ENCODE peak calls at places on chromosomes 1 and 21, in nine cellular contexts. A is WERI-Rb-1; S is NCI-H226; G is activated CD8-positive, alpha-beta T cell treated with anti-CD3 and anti-CD28 coated beads for 36 hours; M is NCI-H345; E is hippocampal formation; V is stimulated activated CD4-positive, alpha-beta T cell treated with anti-CD3 and anti-CD28 coated beads, Interleukin-2, amount 100 ng/mL, for 48 hours; U is caudate nucleus; L is glomerular endothelial cell. Y is an unnamed sample.

GRCh38 chr1:204151562-204152309 is at the start of gene ETNK2:
- DNase-seq in M (peak), V (peak), E (no peak), A (peak), S (no peak), L (no peak), U (no peak), G (peak), Y (no peak)

GRCh38 chr1:43885311-43885801 is 48.2 kb upstream of the ARTN start:
- DNase-seq in G (no peak), L (no peak), S (no peak), U (no peak), E (no peak), V (no peak), M (no peak), A (no peak), Y (no peak)

GRCh38 chr1:198132060-198132781 is 24.6 kb upstream of the NEK7 start:
- DNase-seq in M (no peak), G (no peak), S (no peak), V (no peak), U (no peak), L (no peak), E (no peak), A (no peak), Y (no peak)

GRCh38 chr1:67570473-67571143 is 114.4 kb upstream of the GADD45A start:
- DNase-seq in G (no peak), V (no peak), S (peak), E (no peak), M (no peak), L (no peak), A (no peak), U (no peak), Y (peak)

GRCh38 chr1:56803561-56804156 is 15.5 kb downstream of the FYB2 start:
- DNase-seq in A (peak), G (peak), E (no peak), U (no peak), S (no peak), L (no peak), V (no peak), M (peak), Y (no peak)

GRCh38 chr21:31654340-31654739 is 5.2 kb upstream of the SOD1 start:
- DNase-seq in V (no peak), U (no peak), M (no peak), G (no peak), S (no peak), A (no peak), E (no peak), L (no peak), Y (no peak)

GRCh38 chr1:107535091-107535490 is 394.3 kb downstream of the NTNG1 start:
- DNase-seq in E (no peak), A (no peak), G (no peak), M (peak), L (no peak), S (no peak), U (no peak), V (no peak), Y (no peak)

GRCh38 chr1:30636621-30637020 is 86.8 kb downstream of the MATN1 start:
- DNase-seq in G (no peak), E (no peak), L (no peak), S (no peak), U (no peak), M (no peak), V (no peak), A (no peak), Y (no peak)

GRCh38 chr1:22071511-22071910 is 19.0 kb downstream of the CDC42 start:
- DNase-seq in U (no peak), L (no peak), A (no peak), V (no peak), S (no peak), E (no peak), M (no peak), G (no peak), Y (no peak)

GRCh38 chr1:226001852-226002666 is 2.9 kb upstream of the SDE2 start:
- DNase-seq in E (peak), L (peak), V (peak), S (no peak), M (peak), G (peak), U (peak), A (no peak), Y (no peak)